ENCODE peak calls at places on chromosomes 6 and 20, in ten cellular contexts. H is IMR-90, Q is A549, R is mammary epithelial cell, A is AG04450, V is fibroblast of the aortic adventitia, K is cardiac muscle cell, Y is Peyer's patch, W is upper lobe of right lung, Z is fibroblast of mammary gland. C is an unnamed sample.

GRCh38 chr20:53866787-53867740 is 203.3 kb downstream of the BCAS1 start:
- DNase-seq in H (no peak), Q (no peak), R (no peak), A (no peak), V (peak), K (peak), Y (peak), W (no peak), Z (no peak), C (no peak)

GRCh38 chr6:112233864-112234263 is 20.5 kb downstream of the LAMA4 start:
- DNase-seq in H (peak), Q (no peak), R (no peak), A (peak), V (peak), K (peak), Y (no peak), W (no peak), Z (peak), C (peak)

GRCh38 chr20:21510414-21510971 is 3.4 kb downstream of the NKX2-2 start:
- DNase-seq in H (no peak), Q (no peak), R (no peak), A (no peak), V (no peak), K (no peak), Y (no peak), W (no peak), Z (no peak), C (peak)

GRCh38 chr6:30882764-30883475 is 1.4 kb upstream of the DDR1 start:
- DNase-seq in H (no peak), Q (peak), R (peak), A (no peak), V (no peak), K (no peak), Y (peak), W (peak), Z (no peak), C (no peak)

GRCh38 chr20:21719592-21720214 is 14.2 kb downstream of the PAX1 start:
- DNase-seq in H (peak), Q (peak), R (peak), A (peak), V (peak), K (peak), Y (peak), W (no peak), Z (peak), C (peak)

GRCh38 chr6:3317741-3318211 is 59.0 kb downstream of the PSMG4 start:
- DNase-seq in H (peak), Q (no peak), R (no peak), A (no peak), V (peak), K (no peak), Y (no peak), W (no peak), Z (peak), C (peak)

GRCh38 chr20:37442547-37442946 is 78.5 kb upstream of the NNAT start:
- DNase-seq in H (no peak), Q (no peak), R (no peak), A (no peak), V (no peak), K (no peak), Y (no peak), W (no peak), Z (no peak), C (no peak)

GRCh38 chr6:106216527-106216926 is 109.0 kb downstream of the ATG5 start:
- DNase-seq in H (no peak), Q (no peak), R (no peak), A (no peak), V (peak), K (peak), Y (no peak), W (no peak), Z (peak), C (no peak)

GRCh38 chr6:81895511-81896185 is 143.2 kb upstream of the TENT5A start:
- DNase-seq in H (peak), Q (no peak), R (no peak), A (peak), V (peak), K (peak), Y (no peak), W (no peak), Z (peak), C (peak)

GRCh38 chr6:84554069-84554468 is 210.3 kb downstream of the TBX18 start:
- DNase-seq in H (peak), Q (no peak), R (no peak), A (no peak), V (peak), K (peak), Y (no peak), W (no peak), Z (peak), C (peak)

GRCh38 chr6:84556541-84557335 is 207.7 kb downstream of the TBX18 start:
- DNase-seq in H (no peak), Q (no peak), R (no peak), A (no peak), V (peak), K (no peak), Y (no peak), W (no peak), Z (peak), C (no peak)

GRCh38 chr6:84551797-84552196 is 212.6 kb downstream of the TBX18 start:
- DNase-seq in H (no peak), Q (no peak), R (no peak), A (no peak), V (no peak), K (no peak), Y (no peak), W (no peak), Z (no peak), C (no peak)

GRCh38 chr6:84553527-84553926 is 210.9 kb downstream of the TBX18 start:
- DNase-seq in H (no peak), Q (no peak), R (no peak), A (no peak), V (peak), K (no peak), Y (no peak), W (no peak), Z (peak), C (peak)

GRCh38 chr6:84554706-84555105 is 209.7 kb downstream of the TBX18 start:
- DNase-seq in H (no peak), Q (no peak), R (no peak), A (no peak), V (no peak), K (no peak), Y (no peak), W (no peak), Z (peak), C (no peak)
- TF ChIP-seq CTCF in H (no peak), Q (no peak), R (no peak), A (no peak), V (no peak), K (no peak), Y (no peak), W (no peak), Z (no peak), C (no peak)

DNA sequence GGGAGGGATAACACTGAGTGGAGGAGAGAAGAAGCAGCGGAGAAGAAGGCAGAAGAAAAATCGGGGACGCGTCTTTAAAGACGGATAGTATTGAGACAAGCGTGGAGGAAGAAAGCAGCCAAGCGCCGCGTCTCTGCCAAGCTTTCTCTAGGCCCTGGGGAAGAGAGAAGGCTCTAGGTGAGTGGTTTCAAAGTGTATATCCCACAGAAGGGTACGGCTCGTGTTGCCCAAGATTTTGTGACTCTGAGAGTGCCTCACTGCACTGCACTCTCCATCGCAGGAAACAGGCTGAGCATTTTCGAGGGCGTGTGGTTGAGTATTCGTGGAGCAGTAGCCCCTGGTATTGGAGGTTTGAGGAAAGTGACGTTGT is 185.4 kb downstream of the TRIM27 start:
- DNase-seq in H (no peak), Q (no peak), R (no peak), A (no peak), V (no peak), K (no peak), Y (no peak), W (no peak), Z (no peak), C (no peak)
- H3K4me3 ChIP-seq in H (no peak), Q (no peak), R (peak), A (no peak), V (no peak), K (no peak), Y (no peak), W (no peak), Z (no peak), C (no peak)

GRCh38 chr6:152727507-152727906 is 23.1 kb upstream of the VIP start:
- DNase-seq in H (no peak), Q (no peak), R (no peak), A (no peak), V (no peak), K (no peak), Y (no peak), W (no peak), Z (no peak), C (no peak)
- TF ChIP-seq CTCF in H (no peak), Q (no peak), R (no peak), A (no peak), V (no peak), K (no peak), Y (no peak), W (no peak), Z (no peak), C (no peak)

GRCh38 chr6:169810066-169810989 is 58.9 kb downstream of the ERMARD start:
- DNase-seq in H (no peak), Q (no peak), R (no peak), A (no peak), V (no peak), K (no peak), Y (no peak), W (no peak), Z (no peak), C (no peak)
- H3K4me3 ChIP-seq in H (no peak), Q (no peak), R (no peak), A (no peak), V (no peak), K (no peak), Y (no peak), W (no peak), Z (no peak), C (no peak)

GRCh38 chr20:33732166-33732970 is 572 bp downstream of the ZNF341 start:
- DNase-seq in H (no peak), Q (peak), R (peak), A (no peak), V (peak), K (no peak), Y (peak), W (peak), Z (peak), C (peak)
- TF ChIP-seq CTCF in H (no peak), Q (no peak), R (no peak), A (peak), V (no peak), K (no peak), Y (peak), W (no peak), Z (no peak), C (no peak)

GRCh38 chr20:45098096-45098773 is 2.7 kb downstream of the KCNS1 start:
- DNase-seq in H (no peak), Q (no peak), R (no peak), A (no peak), V (no peak), K (peak), Y (no peak), W (no peak), Z (peak), C (no peak)
- H3K4me3 ChIP-seq in H (peak), Q (no peak), R (no peak), A (peak), V (peak), K (no peak), Y (no peak), W (no peak), Z (no peak), C (peak)

GRCh38 chr6:52503344-52503747 is 73.5 kb downstream of the TRAM2 start:
- DNase-seq in H (no peak), Q (no peak), R (no peak), A (no peak), V (no peak), K (no peak), Y (no peak), W (no peak), Z (no peak), C (no peak)
- TF ChIP-seq CTCF in H (no peak), Q (peak), R (no peak), A (peak), V (peak), K (no peak), Y (no peak), W (no peak), Z (no peak), C (no peak)

GRCh38 chr6:26300359-26300758 is 64.6 kb upstream of the BTN3A2 start:
- DNase-seq in H (no peak), Q (no peak), R (no peak), A (no peak), V (no peak), K (no peak), Y (no peak), W (no peak), Z (peak), C (peak)

GRCh38 chr6:26300043-26300331 is 65.0 kb upstream of the BTN3A2 start:
- DNase-seq in H (no peak), Q (no peak), R (no peak), A (no peak), V (no peak), K (no peak), Y (no peak), W (no peak), Z (no peak), C (no peak)

GRCh38 chr6:26301638-26302037 is 63.4 kb upstream of the BTN3A2 start:
- DNase-seq in H (no peak), Q (no peak), R (no peak), A (no peak), V (no peak), K (no peak), Y (no peak), W (no peak), Z (no peak), C (no peak)

GRCh38 chr6:26300828-26301227 is 64.2 kb upstream of the BTN3A2 start:
- DNase-seq in H (no peak), Q (no peak), R (no peak), A (no peak), V (peak), K (no peak), Y (no peak), W (no peak), Z (no peak), C (no peak)

DNA sequence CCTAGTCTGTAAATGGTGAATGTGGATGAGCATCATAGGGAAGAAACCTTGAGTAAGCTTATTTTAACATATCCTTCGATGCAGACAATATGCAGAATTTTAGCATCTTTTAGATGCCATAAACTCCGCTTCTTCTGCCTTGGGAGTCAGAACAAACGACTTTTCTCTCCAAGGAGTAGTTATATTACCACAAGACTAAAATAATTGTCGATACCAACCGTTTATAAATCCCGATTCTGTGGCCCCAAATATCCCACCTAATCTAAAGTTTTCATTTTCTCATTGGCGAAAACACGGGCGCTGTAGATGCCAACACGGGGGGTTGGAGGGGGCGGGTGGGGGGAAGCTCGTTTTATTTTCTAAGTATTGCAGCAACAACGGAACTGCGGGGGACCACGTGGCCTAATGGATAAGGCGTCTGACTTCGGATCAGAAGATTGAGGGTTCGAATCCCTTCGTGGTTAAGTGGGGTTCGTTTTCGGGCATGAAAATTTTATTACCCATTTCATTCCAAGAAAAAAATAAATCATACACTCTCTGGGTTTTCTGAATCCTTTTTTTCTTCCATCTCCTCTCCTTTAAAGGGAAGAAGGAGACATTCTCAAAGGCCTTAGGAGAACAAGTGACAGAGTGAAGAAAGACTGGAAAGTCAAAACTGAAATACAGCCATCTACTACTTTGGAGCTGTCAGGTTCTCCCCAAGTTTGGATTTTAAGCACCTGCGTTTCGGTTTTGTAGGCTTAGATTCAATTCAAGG is 65.5 kb upstream of the BTN3A2 start:
- DNase-seq in H (no peak), Q (no peak), R (no peak), A (no peak), V (peak), K (no peak), Y (no peak), W (no peak), Z (peak), C (peak)
- H3K4me3 ChIP-seq in H (no peak), Q (no peak), R (no peak), A (no peak), V (peak), K (no peak), Y (no peak), W (no peak), Z (peak), C (no peak)

GRCh38 chr6:167330745-167331144 is 5.9 kb downstream of the TTLL2 start:
- DNase-seq in H (no peak), Q (no peak), R (no peak), A (no peak), V (no peak), K (no peak), Y (no peak), W (no peak), Z (no peak), C (no peak)
- TF ChIP-seq CTCF in H (no peak), Q (no peak), R (no peak), A (no peak), V (no peak), K (no peak), Y (no peak), W (no peak), Z (no peak), C (no peak)